ENCODE peak calls at places on chromosomes 3 and 15, in ten cellular contexts. N is GM13977; F is AG10803; V is CD8-positive, alpha-beta T cell; B is neural progenitor cell; Y is GM13976; T is right lobe of liver; D is GM20000; M is PC-3; H is psoas muscle. J is an unnamed sample.

GRCh38 chr15:98035577-98036010 is 75.1 kb downstream of the ARRDC4 start:
- DNase-seq in N (no peak), F (no peak), V (no peak), B (no peak), Y (no peak), T (peak; percentile 19), D (no peak), M (peak; percentile 61), H (no peak), J (no peak)

GRCh38 chr3:9649791-9650521 is 651 bp downstream of the MTMR14 start:
- DNase-seq in N (peak; percentile 67), F (no peak), V (no peak), B (peak; percentile 1), Y (peak; percentile 72), T (no peak), D (peak; percentile 72), M (no peak), H (no peak), J (no peak)

GRCh38 chr3:119891944-119892721 is 110.2 kb downstream of the NR1I2 start:
- DNase-seq in N (peak; percentile 8), F (peak; percentile 76), V (no peak), B (peak; percentile 75), Y (peak; percentile 5), T (no peak), D (peak; percentile 28), M (peak; percentile 83), H (no peak), J (peak; percentile 67)

GRCh38 chr3:196875258-196875657 is 7.5 kb downstream of the SENP5 start:
- DNase-seq in N (no peak), F (no peak), V (no peak), B (no peak), Y (no peak), T (no peak), D (no peak), M (no peak), H (no peak), J (no peak)

GRCh38 chr3:197356275-197356674 is 57.9 kb upstream of the DLG1 start:
- DNase-seq in N (no peak), F (peak; percentile 52), V (no peak), B (no peak), Y (no peak), T (no peak), D (no peak), M (no peak), H (peak; percentile 43), J (no peak)

GRCh38 chr15:52112203-52112750 is 298 bp downstream of the BCL2L10 start:
- DNase-seq in N (peak; percentile 76), F (no peak), V (peak; percentile 13), B (no peak), Y (peak; percentile 73), T (peak; percentile 62), D (peak; percentile 79), M (no peak), H (peak; percentile 23), J (no peak)

GRCh38 chr3:197364410-197365071 is 66.1 kb upstream of the DLG1 start:
- DNase-seq in N (no peak), F (no peak), V (no peak), B (peak; percentile 16), Y (no peak), T (no peak), D (no peak), M (peak; percentile 27), H (no peak), J (no peak)

GRCh38 chr3:106215047-106215446 is 346.2 kb upstream of the CBLB start:
- DNase-seq in N (no peak), F (no peak), V (no peak), B (no peak), Y (no peak), T (no peak), D (no peak), M (no peak), H (no peak), J (no peak)

GRCh38 chr15:66943456-66944095 is 121.8 kb upstream of the SMAD3 start:
- DNase-seq in N (no peak), F (no peak), V (no peak), B (peak; percentile 19), Y (no peak), T (no peak), D (no peak), M (no peak), H (no peak), J (no peak)

GRCh38 chr15:38074029-38074428 is 139.6 kb downstream of the TMCO5A start:
- DNase-seq in N (no peak), F (no peak), V (no peak), B (no peak), Y (no peak), T (no peak), D (no peak), M (peak; percentile 36), H (no peak), J (no peak)

GRCh38 chr3:59608356-59608755 is 558.5 kb upstream of the CFAP20DC start:
- DNase-seq in N (no peak), F (no peak), V (no peak), B (no peak), Y (no peak), T (no peak), D (no peak), M (no peak), H (no peak), J (no peak)

GRCh38 chr3:128424508-128425069 is 42.1 kb downstream of the DNAJB8 start:
- DNase-seq in N (no peak), F (peak; percentile 70), V (no peak), B (no peak), Y (no peak), T (no peak), D (no peak), M (peak; percentile 49), H (no peak), J (peak; percentile 11)

GRCh38 chr15:79858469-79858868 is 38.3 kb downstream of the MTHFS start:
- DNase-seq in N (no peak), F (peak; percentile 9), V (no peak), B (no peak), Y (no peak), T (no peak), D (no peak), M (peak; percentile 12), H (no peak), J (no peak)
- TF ChIP-seq CTCF in N (peak; percentile 7), F (peak; percentile 25), V (no peak), B (peak; percentile 30), Y (no peak), T (no peak), D (no peak), M (peak; percentile 55), H (no peak), J (no peak)

DNA sequence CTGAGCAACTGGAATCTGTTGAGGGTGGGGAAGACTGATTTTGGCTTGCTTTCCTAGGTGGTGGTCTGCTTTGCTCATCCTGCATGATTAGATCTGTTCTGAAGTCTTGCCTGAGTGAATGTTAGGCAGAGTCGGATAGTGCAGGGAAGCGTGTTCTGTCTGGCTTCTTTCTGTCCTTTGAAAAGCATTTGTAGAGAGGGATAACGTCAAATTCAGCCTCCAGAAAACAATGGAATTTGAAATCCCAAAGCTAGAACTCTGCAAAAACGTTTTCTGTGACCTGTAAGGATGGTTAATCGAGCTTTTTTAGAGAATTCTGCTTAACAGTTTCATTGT is 1.4 kb downstream of the GLCE start:
- DNase-seq in N (peak; percentile 11), F (no peak), V (no peak), B (no peak), Y (no peak), T (no peak), D (no peak), M (no peak), H (no peak), J (no peak)
- TF ChIP-seq CTCF in N (no peak), F (no peak), V (no peak), B (no peak), Y (no peak), T (no peak), D (no peak), M (no peak), H (no peak), J (no peak)

DNA sequence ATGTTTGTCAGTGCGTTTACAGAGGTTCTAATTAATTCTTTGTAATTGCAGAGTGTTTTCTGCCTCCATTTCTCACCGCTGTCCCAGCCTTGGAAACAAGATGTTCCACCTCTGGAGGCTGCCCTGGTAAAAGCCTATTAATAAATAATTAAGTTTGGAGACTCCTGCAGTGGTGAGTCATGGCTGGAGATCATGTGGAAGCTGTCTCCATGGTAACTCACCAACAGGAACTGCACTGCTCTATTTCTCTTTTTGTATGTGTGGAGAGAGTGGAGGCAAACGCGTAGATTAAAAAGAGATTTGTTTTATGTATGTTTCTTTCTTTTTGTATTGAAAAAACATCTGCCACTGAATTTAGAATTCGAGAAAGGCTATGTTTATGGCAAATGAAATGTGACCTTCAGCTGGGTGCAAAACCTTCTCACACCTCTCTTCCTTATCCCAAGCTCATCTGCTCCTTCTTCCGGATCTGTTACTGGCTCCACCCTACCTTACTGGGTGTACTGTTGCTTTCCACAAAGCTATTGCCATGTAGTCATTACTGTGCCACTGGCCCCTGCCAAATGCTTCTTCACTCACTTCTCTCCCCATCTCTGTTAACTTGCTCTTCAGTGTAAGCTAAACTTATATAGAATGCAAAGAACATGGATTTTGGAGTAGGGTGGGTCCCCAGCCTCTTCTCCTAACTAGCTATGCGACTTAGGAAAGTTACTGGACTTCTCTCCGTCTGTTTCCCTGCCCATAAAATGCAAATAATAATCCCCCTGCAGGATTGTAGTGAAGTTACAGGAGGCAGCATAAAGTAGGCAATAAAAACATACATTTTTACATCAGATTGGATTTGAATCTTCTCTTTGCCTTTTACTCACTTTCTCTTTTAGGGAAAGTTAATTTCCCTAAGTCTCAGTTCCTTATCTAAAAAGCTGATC is 778.5 kb downstream of the NTRK3 start:
- DNase-seq in N (no peak), F (peak; percentile 75), V (no peak), B (peak; percentile 15), Y (no peak), T (no peak), D (no peak), M (peak; percentile 49), H (no peak), J (peak; percentile 72)
- TF ChIP-seq CTCF in N (no peak), F (no peak), V (no peak), B (peak; percentile 28), Y (no peak), T (no peak), D (no peak), M (peak; percentile 30), H (no peak), J (peak; percentile 14)

DNA sequence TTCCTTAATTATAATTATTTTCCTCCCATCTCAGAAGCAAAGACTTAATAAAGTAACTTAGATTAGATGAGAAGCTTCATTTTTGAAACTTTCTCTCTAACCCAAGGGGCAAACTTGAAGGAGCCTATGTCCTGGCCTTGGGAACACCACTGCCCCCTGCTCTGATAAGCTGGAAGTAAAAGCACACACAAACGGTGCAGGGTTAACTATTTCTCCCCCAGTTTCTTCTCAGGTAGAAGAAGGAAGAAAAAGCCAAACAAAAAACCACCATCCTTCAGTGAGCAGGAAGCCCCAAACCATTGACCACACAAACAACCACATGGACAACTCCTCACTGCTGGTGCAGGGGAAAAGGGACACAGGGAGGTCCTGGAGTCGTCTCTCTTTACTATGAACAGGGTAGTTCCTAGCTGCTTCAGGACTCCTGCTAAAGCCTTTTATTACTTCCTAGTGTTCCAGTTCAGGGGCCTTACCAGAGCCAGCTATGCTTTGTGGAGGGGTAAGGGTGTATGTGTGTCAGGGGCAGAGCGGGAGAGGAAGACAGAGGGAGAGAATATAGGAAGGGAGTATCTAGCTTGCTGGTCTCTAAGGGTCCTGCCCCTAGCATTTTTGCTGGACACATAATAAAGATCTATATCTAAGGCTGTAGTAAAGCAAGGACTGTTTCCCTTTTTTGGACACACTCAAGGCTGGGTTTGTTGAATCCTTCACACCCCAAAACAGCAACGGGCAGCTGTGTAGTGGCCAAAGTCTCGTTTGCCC is 94.0 kb upstream of the UMPS start:
- DNase-seq in N (no peak), F (no peak), V (no peak), B (no peak), Y (no peak), T (no peak), D (no peak), M (no peak), H (no peak), J (no peak)
- TF ChIP-seq CTCF in N (no peak), F (no peak), V (no peak), B (peak; percentile 5), Y (no peak), T (no peak), D (no peak), M (no peak), H (no peak), J (no peak)

J was measured in HFF-Myc.